ENCODE peak calls at places on chromosomes 1 and 21, in four cellular contexts. O is H1, H is K562, M is GM12878. N is an unnamed sample.

GRCh38 chr21:16838330-16838729 is 674.5 kb upstream of the CXADR start:
- DNase-seq in H (no peak), M (no peak), O (no peak), N (no peak)

GRCh38 chr21:16304700-16305099 is 574.9 kb downstream of the USP25 start:
- DNase-seq in O (no peak), H (no peak), M (no peak), N (no peak)

GRCh38 chr1:230139741-230140140 is 72.7 kb downstream of the GALNT2 start:
- DNase-seq in H (no peak), M (no peak), O (no peak), N (no peak)

GRCh38 chr1:8266436-8267165 is 51.3 kb upstream of the SLC45A1 start:
- DNase-seq in O (no peak), H (no peak), M (no peak), N (no peak)

GRCh38 chr1:200751717-200752116 is 13.0 kb downstream of the CAMSAP2 start:
- DNase-seq in O (no peak), H (no peak), M (no peak), N (no peak)

GRCh38 chr1:156342556-156342955 is 4.2 kb downstream of the TSACC start:
- DNase-seq in H (no peak), M (no peak), O (no peak), N (no peak)

GRCh38 chr1:64920936-64921589 is 45.3 kb downstream of the JAK1 start:
- DNase-seq in H (no peak), M (no peak), O (no peak), N (no peak)

GRCh38 chr1:225946082-225946620 is 5.1 kb upstream of the LEFTY2 start:
- DNase-seq in H (no peak), O (no peak), M (no peak), N (no peak)

GRCh38 chr1:33300673-33301072 is 20.2 kb downstream of the A3GALT2 start:
- DNase-seq in M (no peak), H (no peak), O (no peak), N (no peak)

GRCh38 chr1:167454929-167455785 is 63.2 kb downstream of the CD247 start:
- DNase-seq in H (peak), O (peak), M (no peak), N (peak)

GRCh38 chr1:15410223-15410883 is 665 bp downstream of the EFHD2 start:
- DNase-seq in O (no peak), M (no peak), H (peak), N (no peak)

GRCh38 chr1:53754484-53755312 is 15.7 kb upstream of the GLIS1 start:
- DNase-seq in H (peak), O (no peak), M (no peak), N (peak)

GRCh38 chr1:10835423-10836421 is 39.3 kb upstream of the CASZ1 start:
- DNase-seq in M (no peak), O (peak), H (peak), N (peak)

GRCh38 chr21:39511102-39511501 is 59.3 kb downstream of the SH3BGR start:
- DNase-seq in M (no peak), O (no peak), H (no peak), N (no peak)

GRCh38 chr21:16588433-16588860 is 858.7 kb downstream of the USP25 start:
- DNase-seq in H (no peak), O (no peak), M (no peak), N (no peak)

GRCh38 chr1:218409946-218410510 is 64.9 kb downstream of the TGFB2 start:
- DNase-seq in H (no peak), O (no peak), M (no peak), N (no peak)

GRCh38 chr1:112515311-112516009 is 6.7 kb downstream of the WNT2B start:
- DNase-seq in H (no peak), O (no peak), M (no peak), N (no peak)

GRCh38 chr1:83705091-83705490 is 293.8 kb downstream of the TTLL7 start:
- DNase-seq in H (no peak), M (no peak), O (no peak), N (no peak)
- TF ChIP-seq EGR1 in H (no peak), M (no peak), O (no peak), N (no peak)

GRCh38 chr21:33898546-33898945 is 17.1 kb downstream of the ATP5PO start:
- DNase-seq in M (no peak), H (no peak), O (no peak), N (no peak)

GRCh38 chr21:33901421-33902288 is 13.9 kb downstream of the ATP5PO start:
- DNase-seq in M (no peak), H (no peak), O (peak), N (peak)

GRCh38 chr21:33897739-33898138 is 17.9 kb downstream of the ATP5PO start:
- DNase-seq in M (no peak), H (no peak), O (no peak), N (no peak)

GRCh38 chr21:33897098-33897497 is 18.5 kb downstream of the ATP5PO start:
- DNase-seq in M (no peak), H (no peak), O (no peak), N (no peak)

GRCh38 chr21:33899199-33899598 is 16.4 kb downstream of the ATP5PO start:
- DNase-seq in O (no peak), M (no peak), H (no peak), N (no peak)
- H2AFZ ChIP-seq in O (no peak), M (no peak), H (no peak), N (no peak)

DNA sequence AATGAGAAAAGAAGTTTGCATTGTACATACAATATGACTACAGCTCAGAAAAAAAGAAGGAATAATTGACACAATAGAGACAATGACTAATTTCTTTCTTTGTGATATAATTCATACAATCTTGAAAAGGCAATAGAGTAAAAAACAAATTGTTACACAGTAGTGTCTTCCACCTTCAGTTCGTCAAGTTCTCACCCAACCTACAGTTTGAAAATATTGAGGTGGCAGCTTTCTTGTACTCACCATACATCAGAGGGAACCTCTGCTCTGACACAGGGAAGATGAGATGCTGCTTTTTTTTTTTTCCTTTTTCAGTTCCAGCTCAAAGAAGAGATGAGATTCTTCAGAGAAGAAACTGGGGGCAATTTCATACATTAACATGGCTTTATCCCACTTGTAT is 173.2 kb downstream of the ATP6V1G3 start:
- DNase-seq in M (no peak), H (no peak), O (no peak), N (no peak)
- TF ChIP-seq EGR1 in M (no peak), H (no peak), O (no peak), N (no peak)

GRCh38 chr1:108817016-108817415 is 39.9 kb downstream of the AKNAD1 start:
- DNase-seq in M (no peak), O (no peak), H (no peak), N (no peak)

GRCh38 chr1:108815566-108815965 is 41.3 kb downstream of the AKNAD1 start:
- DNase-seq in M (no peak), O (no peak), H (no peak), N (no peak)

GRCh38 chr1:108816049-108816882 is 40.6 kb downstream of the AKNAD1 start:
- DNase-seq in H (peak), O (no peak), M (no peak), N (no peak)

GRCh38 chr1:108813326-108813725 is 43.6 kb downstream of the AKNAD1 start:
- DNase-seq in H (no peak), O (no peak), M (no peak), N (no peak)

GRCh38 chr1:108814343-108815125 is 42.4 kb downstream of the AKNAD1 start:
- DNase-seq in H (no peak), O (no peak), M (no peak), N (no peak)
- H2AFZ ChIP-seq in H (peak), O (peak), M (no peak), N (no peak)

GRCh38 chr1:171902527-171902926 is 61.2 kb downstream of the DNM3 start:
- DNase-seq in M (no peak), O (no peak), H (no peak), N (no peak)

GRCh38 chr1:171898956-171899355 is 57.7 kb downstream of the DNM3 start:
- DNase-seq in M (no peak), O (peak), H (no peak), N (no peak)

GRCh38 chr1:171904778-171905449 is 63.6 kb downstream of the DNM3 start:
- DNase-seq in O (no peak), H (no peak), M (no peak), N (no peak)

GRCh38 chr1:171899838-171900237 is 58.5 kb downstream of the DNM3 start:
- DNase-seq in O (no peak), M (no peak), H (no peak), N (no peak)

DNA sequence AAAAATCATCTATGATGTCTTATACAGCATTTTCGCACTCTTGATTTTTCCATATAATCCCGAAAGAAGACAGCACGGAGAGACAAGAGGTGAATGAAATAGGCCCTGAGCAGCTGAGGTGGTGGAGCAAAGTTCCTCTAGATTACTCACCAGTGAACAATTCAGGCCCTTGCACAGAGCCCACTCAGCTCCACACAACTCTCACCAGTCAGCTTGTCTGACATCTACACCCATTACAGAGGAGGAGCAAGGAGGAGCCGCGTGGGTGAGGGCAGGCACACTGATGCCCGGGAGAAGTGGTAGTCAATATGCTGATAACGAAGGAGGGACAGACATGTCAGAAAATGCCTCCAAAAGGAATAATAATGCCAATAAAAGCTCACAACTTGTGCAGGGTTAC is 59.9 kb downstream of the DNM3 start:
- DNase-seq in M (no peak), H (no peak), O (no peak), N (no peak)
- TF ChIP-seq EGR1 in M (no peak), H (no peak), O (no peak), N (no peak)

GRCh38 chr1:29114654-29115053 is 9.0 kb downstream of the TMEM200B start:
- DNase-seq in O (no peak), H (no peak), M (no peak), N (no peak)
- H2AFZ ChIP-seq in O (no peak), H (no peak), M (no peak), N (no peak)

GRCh38 chr1:198491596-198491995 is 48.9 kb downstream of the ATP6V1G3 start:
- DNase-seq in M (no peak), O (no peak), H (no peak), N (no peak)

GRCh38 chr1:198494658-198495103 is 45.8 kb downstream of the ATP6V1G3 start:
- DNase-seq in O (no peak), H (no peak), M (no peak), N (no peak)

GRCh38 chr1:198492872-198493271 is 47.6 kb downstream of the ATP6V1G3 start:
- DNase-seq in O (no peak), H (no peak), M (no peak), N (no peak)

GRCh38 chr1:198494139-198494538 is 46.3 kb downstream of the ATP6V1G3 start:
- DNase-seq in O (no peak), M (no peak), H (no peak), N (no peak)

GRCh38 chr1:198493324-198493723 is 47.2 kb downstream of the ATP6V1G3 start:
- DNase-seq in O (no peak), H (no peak), M (no peak), N (no peak)
- TF ChIP-seq EGR1 in O (no peak), H (no peak), M (no peak), N (no peak)

GRCh38 chr1:85490270-85490669 is 25.3 kb upstream of the DDAH1 start:
- DNase-seq in H (no peak), M (no peak), O (no peak), N (no peak)

GRCh38 chr1:85494957-85495266 is 30.0 kb upstream of the DDAH1 start:
- DNase-seq in M (no peak), O (no peak), H (no peak), N (peak)

GRCh38 chr1:85496881-85497582 is 32.1 kb upstream of the DDAH1 start:
- DNase-seq in H (no peak), M (no peak), O (no peak), N (no peak)

GRCh38 chr1:85494074-85494956 is 29.4 kb upstream of the DDAH1 start:
- DNase-seq in O (no peak), H (no peak), M (no peak), N (no peak)

GRCh38 chr1:85495556-85495955 is 30.6 kb upstream of the DDAH1 start:
- DNase-seq in H (no peak), M (no peak), O (no peak), N (peak)
- H2AFZ ChIP-seq in H (no peak), M (no peak), O (peak), N (peak)